ENCODE peak calls at places on chromosomes 2 and 18, in seven cellular contexts. D is OCI-LY7, S is mammary epithelial cell, W is IMR-90, T is psoas muscle, C is uterus, O is Peyer's patch. Z is an unnamed sample.

GRCh38 chr2:33215299-33215698 is 261.1 kb upstream of the RASGRP3 start:
- DNase-seq in D (no peak), S (peak; percentile 87), W (peak; percentile 96), T (peak; percentile 78), C (no peak), O (no peak), Z (no peak)

GRCh38 chr2:20563833-20564232 is 87.1 kb downstream of the HS1BP3 start:
- DNase-seq in D (no peak), S (peak; percentile 61), W (peak; percentile 83), T (no peak), C (peak; percentile 7), O (no peak), Z (no peak)

GRCh38 chr2:109378682-109379081 is 235.1 kb downstream of the SEPTIN10 start:
- DNase-seq in D (no peak), S (no peak), W (peak; percentile 30), T (no peak), C (peak; percentile 2), O (peak; percentile 4), Z (no peak)

GRCh38 chr18:28189400-28190239 is 12.7 kb upstream of the CDH2 start:
- DNase-seq in D (peak; percentile 43), S (peak; percentile 51), W (peak; percentile 87), T (no peak), C (no peak), O (no peak), Z (no peak)

GRCh38 chr2:28152585-28153284 is 239.9 kb upstream of the FOSL2 start:
- DNase-seq in D (no peak), S (peak; percentile 59), W (peak; percentile 45), T (no peak), C (no peak), O (no peak), Z (no peak)

GRCh38 chr2:236998250-236998649 is 87.4 kb upstream of the COPS8 start:
- DNase-seq in D (no peak), S (no peak), W (peak; percentile 9), T (no peak), C (no peak), O (no peak), Z (no peak)

GRCh38 chr2:12310399-12310798 is 406.3 kb upstream of the TRIB2 start:
- DNase-seq in D (no peak), S (no peak), W (no peak), T (no peak), C (no peak), O (no peak), Z (no peak)

GRCh38 chr2:46780411-46780800 is 135.2 kb downstream of the MCFD2 start:
- DNase-seq in D (no peak), S (no peak), W (no peak), T (no peak), C (peak; percentile 63), O (no peak), Z (no peak)

GRCh38 chr2:186848873-186849578 is at the start of gene ZSWIM2:
- DNase-seq in D (no peak), S (peak; percentile 76), W (peak; percentile 88), T (peak; percentile 67), C (peak; percentile 46), O (no peak), Z (peak; percentile 67)

GRCh38 chr2:76378140-76378539 is 667.4 kb upstream of the GCFC2 start:
- DNase-seq in D (no peak), S (no peak), W (no peak), T (no peak), C (no peak), O (no peak), Z (no peak)

GRCh38 chr2:113760400-113760799 is 4.0 kb upstream of the SLC35F5 start:
- DNase-seq in D (no peak), S (no peak), W (peak; percentile 54), T (no peak), C (no peak), O (no peak), Z (no peak)

GRCh38 chr2:240784629-240785423 is 35.2 kb downstream of the KIF1A start:
- DNase-seq in D (no peak), S (no peak), W (no peak), T (peak; percentile 8), C (no peak), O (no peak), Z (no peak)

GRCh38 chr18:13537022-13537780 is 189.2 kb downstream of the FAM210A start:
- DNase-seq in D (no peak), S (no peak), W (no peak), T (no peak), C (no peak), O (no peak), Z (no peak)

GRCh38 chr2:109210431-109211200 is 81.6 kb downstream of the SH3RF3 start:
- DNase-seq in D (no peak), S (no peak), W (peak; percentile 55), T (no peak), C (no peak), O (no peak), Z (no peak)

GRCh38 chr2:192128655-192129054 is 66.1 kb downstream of the TMEFF2 start:
- DNase-seq in D (no peak), S (no peak), W (peak; percentile 10), T (peak; percentile 13), C (no peak), O (no peak), Z (no peak)

GRCh38 chr2:235715601-235716000 is 221.8 kb downstream of the AGAP1 start:
- DNase-seq in D (no peak), S (no peak), W (no peak), T (no peak), C (no peak), O (no peak), Z (no peak)

GRCh38 chr2:118309201-118310015 is 221.1 kb downstream of the INSIG2 start:
- DNase-seq in D (no peak), S (no peak), W (no peak), T (no peak), C (no peak), O (no peak), Z (no peak)

GRCh38 chr2:95121150-95121494 is 486 bp downstream of the MRPS5 start:
- DNase-seq in D (no peak), S (no peak), W (peak; percentile 17), T (no peak), C (no peak), O (no peak), Z (no peak)

GRCh38 chr2:167510071-167510759 is 621.9 kb downstream of the XIRP2 start:
- DNase-seq in D (no peak), S (no peak), W (no peak), T (no peak), C (no peak), O (no peak), Z (no peak)

DNA sequence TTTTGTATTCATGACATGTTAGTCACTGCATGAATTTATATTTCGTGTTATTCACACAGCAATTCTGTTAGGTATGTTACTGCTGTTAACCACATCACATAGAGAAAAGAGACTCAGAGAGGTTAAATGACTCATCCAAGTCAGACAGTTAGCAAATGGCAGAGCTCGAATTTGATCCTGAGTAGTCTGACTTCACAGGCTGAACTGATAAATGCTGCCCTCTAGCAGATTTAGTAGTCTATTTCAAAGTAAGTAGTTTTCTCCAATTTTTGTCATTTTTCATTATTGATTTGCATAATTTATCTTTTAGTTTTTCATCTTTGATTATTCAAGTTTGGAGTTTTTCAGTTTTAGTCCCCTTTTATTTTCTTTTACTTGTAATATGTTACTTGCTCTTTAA is 58.3 kb downstream of the WDR7 start:
- DNase-seq in D (peak; percentile 0), S (peak; percentile 86), W (peak; percentile 90), T (no peak), C (no peak), O (no peak), Z (peak; percentile 33)
- TF ChIP-seq CTCF in D (peak; percentile 43), S (peak; percentile 33), W (peak; percentile 36), T (no peak), C (no peak), O (peak; percentile 39), Z (peak; percentile 46)

DNA sequence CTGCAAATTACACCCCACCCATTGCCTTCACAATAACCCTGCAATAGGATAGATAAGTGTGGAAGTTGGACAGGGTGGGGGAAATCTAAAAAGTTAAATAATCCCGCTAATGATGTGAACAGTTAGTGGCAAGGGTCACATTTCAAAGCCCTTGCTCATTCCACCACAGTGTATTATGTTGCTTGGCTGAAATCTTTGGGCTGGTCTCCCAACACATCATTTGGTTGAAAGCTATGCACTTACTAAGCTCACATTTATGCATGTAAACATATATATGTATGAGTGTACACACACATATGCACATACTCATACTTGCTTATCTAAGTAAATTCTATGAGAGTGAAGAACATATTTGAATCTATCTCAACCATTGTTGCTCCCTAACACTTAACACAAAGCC is 197.8 kb downstream of the RDH14 start:
- DNase-seq in D (no peak), S (no peak), W (peak; percentile 98), T (no peak), C (no peak), O (no peak), Z (no peak)
- H3K36me3 ChIP-seq in D (no peaks in the 10 kb centered on the region), S (no peaks in the 10 kb centered on the region), W (no peaks in the 10 kb centered on the region), T (no peaks in the 10 kb centered on the region), C (no peaks in the 10 kb centered on the region), O (no peaks in the 10 kb centered on the region), Z (no peaks in the 10 kb centered on the region)

GRCh38 chr18:70288171-70288850 is 534 bp upstream of the SOCS6 start:
- DNase-seq in D (no peak), S (no peak), W (peak; percentile 39), T (peak; percentile 58), C (peak; percentile 44), O (no peak), Z (peak; percentile 18)

GRCh38 chr18:70288851-70289328 is at the start of gene SOCS6:
- DNase-seq in D (no peak), S (peak; percentile 70), W (peak; percentile 66), T (peak; percentile 62), C (peak; percentile 51), O (no peak), Z (peak; percentile 84)

GRCh38 chr18:70289351-70290330 is 796 bp downstream of the SOCS6 start:
- DNase-seq in D (no peak), S (peak; percentile 41), W (peak; percentile 31), T (peak; percentile 37), C (peak; percentile 22), O (no peak), Z (peak; percentile 63)

GRCh38 chr18:70284976-70285610 is 3.8 kb upstream of the SOCS6 start:
- DNase-seq in D (no peak), S (no peak), W (no peak), T (no peak), C (no peak), O (no peak), Z (no peak)

GRCh38 chr18:70287731-70288130 is 1.1 kb upstream of the SOCS6 start:
- DNase-seq in D (no peak), S (no peak), W (no peak), T (no peak), C (no peak), O (no peak), Z (no peak)
- H3K4me3 ChIP-seq in D (no peak overlapping the region), S (no peak overlapping the region), W (no peak overlapping the region), T (peak overlapping the region; percentile 89), C (no peak overlapping the region), O (no peak overlapping the region), Z (no peak overlapping the region)

GRCh38 chr2:174053784-174054183 is 88.6 kb upstream of the SP3 start:
- DNase-seq in D (no peak), S (no peak), W (peak; percentile 18), T (no peak), C (no peak), O (no peak), Z (no peak)

GRCh38 chr2:174053285-174053684 is 88.1 kb upstream of the SP3 start:
- DNase-seq in D (no peak), S (no peak), W (no peak), T (no peak), C (no peak), O (no peak), Z (no peak)

GRCh38 chr2:174059178-174059874 is 94.2 kb upstream of the SP3 start:
- DNase-seq in D (no peak), S (peak; percentile 78), W (peak; percentile 93), T (no peak), C (no peak), O (no peak), Z (no peak)

GRCh38 chr2:174059875-174060226 is 94.7 kb upstream of the SP3 start:
- DNase-seq in D (no peak), S (peak; percentile 74), W (peak; percentile 75), T (no peak), C (no peak), O (no peak), Z (no peak)

GRCh38 chr2:174058022-174058421 is 92.8 kb upstream of the SP3 start:
- DNase-seq in D (no peak), S (no peak), W (no peak), T (no peak), C (no peak), O (no peak), Z (no peak)
- TF ChIP-seq CTCF in D (no peak), S (no peak), W (no peak), T (no peak), C (no peak), O (no peak), Z (no peak)